ENCODE peak calls at places on chromosomes 7 and 10, in six cellular contexts. One of them, this sample, is unnamed.

GRCh38 chr7:102322202-102322715 is 34.0 kb downstream of the SPDYE6 start:
- DNase-seq in pancreas: no peak
- DNase-seq in SJSA1: peak; percentile 36
- DNase-seq in right lobe of liver: no peak
- DNase-seq in IMR-90: no peak
- DNase-seq in transverse colon: no peak
- DNase-seq in this sample: no peak

GRCh38 chr7:121084748-121085336 is 96.3 kb downstream of the CPED1 start:
- DNase-seq in pancreas: peak; percentile 23
- DNase-seq in SJSA1: peak; percentile 82
- DNase-seq in transverse colon: no peak
- DNase-seq in right lobe of liver: no peak
- DNase-seq in IMR-90: peak; percentile 96
- DNase-seq in this sample: peak; percentile 79

GRCh38 chr10:131804551-131805295 is 96.1 kb upstream of the PPP2R2D start:
- DNase-seq in IMR-90: no peak
- DNase-seq in transverse colon: no peak
- DNase-seq in right lobe of liver: no peak
- DNase-seq in pancreas: no peak
- DNase-seq in SJSA1: peak; percentile 33
- DNase-seq in this sample: no peak

GRCh38 chr10:77405771-77406241 is 231.8 kb downstream of the KCNMA1 start:
- DNase-seq in pancreas: peak; percentile 92
- DNase-seq in SJSA1: peak; percentile 90
- DNase-seq in transverse colon: peak; percentile 77
- DNase-seq in right lobe of liver: no peak
- DNase-seq in IMR-90: peak; percentile 80
- DNase-seq in this sample: peak; percentile 88

GRCh38 chr10:22332116-22332692 is 11.3 kb downstream of the BMI1 start:
- DNase-seq in transverse colon: no peak
- DNase-seq in IMR-90: no peak
- DNase-seq in right lobe of liver: no peak
- DNase-seq in SJSA1: no peak
- DNase-seq in pancreas: no peak
- DNase-seq in this sample: no peak

GRCh38 chr10:22345301-22346086 is at the start of gene SPAG6:
- DNase-seq in transverse colon: peak; percentile 55
- DNase-seq in IMR-90: no peak
- DNase-seq in pancreas: peak; percentile 81
- DNase-seq in right lobe of liver: peak; percentile 69
- DNase-seq in SJSA1: no peak
- DNase-seq in this sample: no peak

GRCh38 chr10:7306147-7306546 is 104.7 kb downstream of the SFMBT2 start:
- DNase-seq in pancreas: no peak
- DNase-seq in IMR-90: peak; percentile 2
- DNase-seq in right lobe of liver: no peak
- DNase-seq in transverse colon: no peak
- DNase-seq in SJSA1: no peak
- DNase-seq in this sample: no peak

GRCh38 chr7:90836937-90837336 is 240.8 kb downstream of the CDK14 start:
- DNase-seq in IMR-90: no peak
- DNase-seq in transverse colon: no peak
- DNase-seq in pancreas: no peak
- DNase-seq in right lobe of liver: no peak
- DNase-seq in SJSA1: no peak
- DNase-seq in this sample: no peak

GRCh38 chr7:26694156-26694555 is 170.2 kb downstream of the SKAP2 start:
- DNase-seq in transverse colon: no peak
- DNase-seq in right lobe of liver: no peak
- DNase-seq in IMR-90: no peak
- DNase-seq in pancreas: no peak
- DNase-seq in SJSA1: no peak
- DNase-seq in this sample: no peak

GRCh38 chr7:128435311-128435654 is 20.4 kb upstream of the HILPDA start:
- DNase-seq in pancreas: no peak
- DNase-seq in SJSA1: no peak
- DNase-seq in right lobe of liver: no peak
- DNase-seq in transverse colon: no peak
- DNase-seq in IMR-90: no peak
- DNase-seq in this sample: no peak

GRCh38 chr7:35549781-35550180 is 145.2 kb downstream of the HERPUD2 start:
- DNase-seq in transverse colon: no peak
- DNase-seq in SJSA1: no peak
- DNase-seq in right lobe of liver: no peak
- DNase-seq in IMR-90: no peak
- DNase-seq in pancreas: no peak
- DNase-seq in this sample: no peak

GRCh38 chr10:43222296-43222695 is 44.6 kb downstream of the RASGEF1A start:
- DNase-seq in IMR-90: no peak
- DNase-seq in pancreas: peak; percentile 7
- DNase-seq in SJSA1: no peak
- DNase-seq in transverse colon: no peak
- DNase-seq in right lobe of liver: no peak
- DNase-seq in this sample: no peak

GRCh38 chr7:30349816-30350215 is 65.4 kb downstream of the ZNRF2 start:
- DNase-seq in transverse colon: no peak
- DNase-seq in right lobe of liver: no peak
- DNase-seq in pancreas: no peak
- DNase-seq in SJSA1: no peak
- DNase-seq in IMR-90: no peak
- DNase-seq in this sample: no peak

GRCh38 chr7:47461161-47461560 is 120.8 kb downstream of the TNS3 start:
- DNase-seq in IMR-90: peak; percentile 80
- DNase-seq in SJSA1: no peak
- DNase-seq in pancreas: no peak
- DNase-seq in right lobe of liver: no peak
- DNase-seq in transverse colon: no peak
- DNase-seq in this sample: no peak
- H3K27ac ChIP-seq in IMR-90: no peak overlapping the region
- H3K27ac ChIP-seq in SJSA1: no peak overlapping the region
- H3K27ac ChIP-seq in pancreas: peak overlapping the region; percentile 44
- H3K27ac ChIP-seq in right lobe of liver: no peak overlapping the region
- H3K27ac ChIP-seq in transverse colon: peak overlapping the region; percentile 38
- H3K27ac ChIP-seq in this sample: no peak overlapping the region

DNA sequence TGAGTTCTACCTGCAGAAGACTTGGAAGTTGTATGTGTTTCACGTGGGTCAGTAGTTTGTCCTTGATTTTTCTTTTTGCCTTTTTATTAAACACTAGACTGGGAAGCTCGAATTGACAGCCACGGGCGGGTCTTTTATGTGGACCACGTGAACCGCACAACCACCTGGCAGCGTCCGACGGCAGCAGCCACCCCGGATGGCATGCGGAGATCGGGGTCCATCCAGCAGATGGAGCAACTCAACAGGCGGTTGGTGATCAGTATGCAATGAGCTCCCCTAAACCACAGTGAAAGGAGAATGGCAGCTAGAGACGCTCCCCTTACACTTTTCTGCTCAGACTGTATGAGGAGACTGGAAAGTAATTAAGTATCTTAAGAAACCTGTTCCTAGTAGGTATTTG is 126.7 kb upstream of the STK17A start:
- DNase-seq in pancreas: no peak
- DNase-seq in right lobe of liver: no peak
- DNase-seq in IMR-90: no peak
- DNase-seq in SJSA1: no peak
- DNase-seq in transverse colon: no peak
- DNase-seq in this sample: no peak
- H3K4me3 ChIP-seq in pancreas: no peak overlapping the region
- H3K4me3 ChIP-seq in right lobe of liver: no peak overlapping the region
- H3K4me3 ChIP-seq in IMR-90: no peak overlapping the region
- H3K4me3 ChIP-seq in SJSA1: no peak overlapping the region
- H3K4me3 ChIP-seq in transverse colon: no peak overlapping the region
- H3K4me3 ChIP-seq in this sample: no peak overlapping the region

DNA sequence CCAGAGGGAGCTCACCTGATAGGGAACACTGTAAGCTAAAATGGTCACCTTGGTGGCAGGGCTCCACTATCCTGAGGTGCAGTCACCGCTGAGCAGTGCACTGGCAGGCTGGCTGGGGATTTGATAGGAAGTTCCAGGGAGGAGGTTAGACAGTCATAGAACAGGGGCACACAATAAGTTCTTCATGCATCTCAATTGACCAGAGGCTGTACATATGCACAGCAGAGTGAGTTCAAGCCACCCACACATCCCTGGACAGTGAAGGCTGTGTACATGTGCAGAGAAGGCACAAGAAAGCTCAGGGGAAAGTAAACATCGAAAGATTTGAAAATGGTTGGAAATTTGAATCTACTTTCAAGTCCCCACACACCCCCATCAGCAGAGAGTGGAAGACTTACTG is 13.9 kb downstream of the PRTFDC1 start:
- DNase-seq in pancreas: no peak
- DNase-seq in SJSA1: no peak
- DNase-seq in right lobe of liver: no peak
- DNase-seq in transverse colon: no peak
- DNase-seq in IMR-90: no peak
- DNase-seq in this sample: peak; percentile 9
- H3K27ac ChIP-seq in pancreas: no peak overlapping the region
- H3K27ac ChIP-seq in SJSA1: no peak overlapping the region
- H3K27ac ChIP-seq in right lobe of liver: no peak overlapping the region
- H3K27ac ChIP-seq in transverse colon: no peak overlapping the region
- H3K27ac ChIP-seq in IMR-90: no peak overlapping the region
- H3K27ac ChIP-seq in this sample: no peak overlapping the region

DNA sequence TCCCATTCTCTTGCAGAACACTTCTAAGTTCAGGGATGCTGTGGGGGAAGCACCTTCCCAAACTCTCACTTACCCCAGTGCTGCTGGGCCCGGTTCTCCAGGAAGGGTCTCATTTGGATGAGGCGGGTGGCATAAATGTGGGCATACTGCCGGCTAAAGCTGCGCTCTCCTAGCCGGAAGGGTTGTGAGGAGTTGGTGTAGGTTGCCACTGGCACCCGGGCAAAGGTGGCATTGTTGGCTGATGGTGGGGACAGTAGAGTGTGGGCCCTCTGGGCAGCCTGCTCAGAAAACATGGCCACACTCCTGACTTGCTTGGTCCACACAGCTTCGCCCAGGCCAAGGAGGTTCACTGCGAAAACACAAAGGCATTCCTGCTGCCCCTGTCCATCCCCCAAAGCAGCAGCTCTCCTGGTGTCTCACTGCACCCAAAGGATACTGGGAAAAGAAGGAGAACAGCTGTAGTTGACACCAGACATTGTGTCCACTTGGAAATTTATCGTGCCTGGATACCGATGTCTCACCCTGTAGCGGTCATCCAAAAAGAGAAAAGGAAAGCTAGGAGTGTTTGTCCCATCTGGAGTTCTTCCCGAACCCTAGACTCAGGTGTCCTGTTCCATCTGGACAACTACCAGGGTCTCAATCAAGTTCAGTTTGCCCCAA is 1.5 kb downstream of the POLD2 start:
- DNase-seq in IMR-90: no peak
- DNase-seq in transverse colon: no peak
- DNase-seq in SJSA1: no peak
- DNase-seq in pancreas: peak; percentile 45
- DNase-seq in right lobe of liver: no peak
- DNase-seq in this sample: no peak
- H3K4me3 ChIP-seq in IMR-90: no peak overlapping the region
- H3K4me3 ChIP-seq in transverse colon: no peak overlapping the region
- H3K4me3 ChIP-seq in SJSA1: no peak overlapping the region
- H3K4me3 ChIP-seq in pancreas: no peak overlapping the region
- H3K4me3 ChIP-seq in right lobe of liver: no peak overlapping the region
- H3K4me3 ChIP-seq in this sample: no peak overlapping the region

GRCh38 chr10:95540514-95541052 is 20.6 kb downstream of the SORBS1 start:
- DNase-seq in IMR-90: no peak
- DNase-seq in pancreas: no peak
- DNase-seq in right lobe of liver: no peak
- DNase-seq in transverse colon: no peak
- DNase-seq in SJSA1: no peak
- DNase-seq in this sample: no peak

GRCh38 chr10:95542330-95542729 is 18.8 kb downstream of the SORBS1 start:
- DNase-seq in pancreas: no peak
- DNase-seq in SJSA1: no peak
- DNase-seq in right lobe of liver: no peak
- DNase-seq in IMR-90: no peak
- DNase-seq in transverse colon: no peak
- DNase-seq in this sample: no peak

GRCh38 chr10:95543459-95543858 is 17.7 kb downstream of the SORBS1 start:
- DNase-seq in right lobe of liver: no peak
- DNase-seq in transverse colon: no peak
- DNase-seq in SJSA1: no peak
- DNase-seq in IMR-90: no peak
- DNase-seq in pancreas: no peak
- DNase-seq in this sample: no peak

GRCh38 chr10:95544783-95545500 is 16.2 kb downstream of the SORBS1 start:
- DNase-seq in IMR-90: no peak
- DNase-seq in transverse colon: no peak
- DNase-seq in pancreas: no peak
- DNase-seq in SJSA1: no peak
- DNase-seq in right lobe of liver: no peak
- DNase-seq in this sample: peak; percentile 88

GRCh38 chr10:95542761-95543160 is 18.4 kb downstream of the SORBS1 start:
- DNase-seq in transverse colon: no peak
- DNase-seq in SJSA1: no peak
- DNase-seq in pancreas: no peak
- DNase-seq in right lobe of liver: no peak
- DNase-seq in IMR-90: no peak
- DNase-seq in this sample: no peak
- H3K27ac ChIP-seq in transverse colon: peak overlapping the region; percentile 94
- H3K27ac ChIP-seq in SJSA1: no peak overlapping the region
- H3K27ac ChIP-seq in pancreas: no peak overlapping the region
- H3K27ac ChIP-seq in right lobe of liver: peak overlapping the region; percentile 25
- H3K27ac ChIP-seq in IMR-90: no peak overlapping the region
- H3K27ac ChIP-seq in this sample: no peak overlapping the region